ENCODE peak calls at places on chromosomes 4 and X, in seven cellular contexts. B, P, O, Z, M, I and D are unnamed samples.

GRCh38 chr4:140330311-140330900 is 43.0 kb upstream of the SCOC start:
- DNase-seq in B (no peak), Z (peak), I (peak), M (no peak), O (no peak), P (no peak), D (no peak)

GRCh38 chr4:21949073-21949457 is 493 bp upstream of the KCNIP4 start:
- DNase-seq in Z (peak), I (peak), B (peak), P (no peak), O (no peak), M (peak), D (no peak)

GRCh38 chr4:105622269-105622668 is 69.8 kb downstream of the ARHGEF38 start:
- DNase-seq in I (no peak), B (no peak), M (no peak), O (no peak), P (no peak), Z (no peak), D (no peak)

GRCh38 chrX:102765794-102766193 is 45.3 kb downstream of the GPRASP3 start:
- DNase-seq in Z (no peak), I (no peak), O (no peak), M (no peak), P (no peak), B (no peak), D (no peak)

GRCh38 chr4:81343046-81343445 is 128.0 kb upstream of the PRKG2 start:
- DNase-seq in Z (no peak), B (no peak), P (no peak), O (no peak), I (no peak), M (no peak), D (no peak)

GRCh38 chr4:80136238-80136637 is 61.1 kb upstream of the PRDM8 start:
- DNase-seq in O (no peak), P (no peak), Z (no peak), I (no peak), M (no peak), B (no peak), D (no peak)

GRCh38 chrX:148043456-148043855 is 62.3 kb downstream of the FMR1NB start:
- DNase-seq in M (no peak), Z (no peak), I (no peak), P (no peak), O (peak), B (no peak), D (no peak)

GRCh38 chrX:51860679-51861078 is 32.7 kb upstream of the MAGED1 start:
- DNase-seq in I (peak), O (no peak), B (peak), Z (peak), P (no peak), M (no peak), D (peak)

GRCh38 chrX:41275661-41276609 is 58.0 kb upstream of the DDX3X start:
- DNase-seq in I (peak), P (peak), M (peak), B (peak), Z (peak), O (no peak), D (peak)

GRCh38 chr4:53173576-53173975 is 192.3 kb downstream of the SCFD2 start:
- DNase-seq in Z (no peak), I (no peak), O (no peak), P (no peak), M (no peak), B (no peak), D (no peak)

GRCh38 chr4:184420881-184421416 is 53.4 kb downstream of the IRF2 start:
- DNase-seq in Z (no peak), M (no peak), O (no peak), P (no peak), B (no peak), I (no peak), D (no peak)

GRCh38 chr4:44257461-44257860 is 191.1 kb downstream of the KCTD8 start:
- DNase-seq in B (no peak), Z (no peak), O (no peak), I (no peak), M (no peak), P (no peak), D (no peak)

GRCh38 chrX:49053223-49054072 is 5.4 kb upstream of the CCDC120 start:
- DNase-seq in B (peak), Z (peak), M (peak), I (peak), P (peak), O (no peak), D (peak)

GRCh38 chr4:156146581-156146980 is 192.9 kb upstream of the CTSO start:
- DNase-seq in I (no peak), B (no peak), M (no peak), P (no peak), Z (no peak), O (no peak), D (no peak)

GRCh38 chr4:113452868-113453620 is 308.5 kb downstream of the CAMK2D start:
- DNase-seq in O (no peak), I (no peak), M (no peak), P (no peak), Z (peak), B (no peak), D (no peak)

GRCh38 chrX:115460565-115460888 is 100.4 kb upstream of the PLS3 start:
- DNase-seq in Z (no peak), P (no peak), O (no peak), B (no peak), I (no peak), M (no peak), D (no peak)

GRCh38 chr4:186144180-186144579 is 39.7 kb downstream of the FAM149A start:
- DNase-seq in O (no peak), Z (peak), I (peak), B (peak), M (peak), P (no peak), D (peak)

GRCh38 chr4:4613126-4613465 is 71.2 kb upstream of the STX18 start:
- DNase-seq in O (no peak), P (no peak), Z (no peak), I (no peak), M (no peak), B (no peak), D (no peak)